ENCODE peak calls at places on chromosomes 12 and 14, in five cellular contexts. T is endodermal cell, B is tibial nerve, Z is tibial artery, V is fibroblast of lung. H is an unnamed sample.

GRCh38 chr12:129049917-129050316 is 196.6 kb downstream of the GLT1D1 start:
- DNase-seq in Z (no peak), T (peak; percentile 88), V (peak; percentile 3), B (no peak), H (no peak)

GRCh38 chr12:102232446-102232845 is 34.8 kb upstream of the PMCH start:
- DNase-seq in Z (no peak), B (peak; percentile 8), V (peak; percentile 20), T (no peak), H (peak; percentile 13)

GRCh38 chr12:51920046-51920445 is 12.7 kb downstream of the ACVRL1 start:
- DNase-seq in B (no peak), Z (peak; percentile 34), T (peak; percentile 29), V (no peak), H (no peak)

GRCh38 chr12:54378791-54379400 is 5.6 kb downstream of the ZNF385A start:
- DNase-seq in Z (no peak), V (no peak), T (peak; percentile 94), B (no peak), H (no peak)

GRCh38 chr12:127294651-127295205 is 972.2 kb upstream of the TMEM132C start:
- DNase-seq in B (no peak), T (peak; percentile 39), Z (no peak), V (no peak), H (no peak)

GRCh38 chr12:125533434-125534029 is 468.3 kb downstream of the AACS start:
- DNase-seq in V (peak; percentile 19), T (peak; percentile 96), B (peak; percentile 15), Z (no peak), H (no peak)

GRCh38 chr12:117885211-117885610 is 83.6 kb downstream of the KSR2 start:
- DNase-seq in V (no peak), Z (no peak), B (no peak), T (no peak), H (no peak)

GRCh38 chr12:6788972-6789905 is at the start of gene CD4:
- DNase-seq in B (no peak), Z (peak; percentile 78), V (no peak), T (peak; percentile 74), H (no peak)

GRCh38 chr12:102430661-102431060 is 49.7 kb downstream of the IGF1 start:
- DNase-seq in T (no peak), Z (no peak), V (peak; percentile 25), B (no peak), H (no peak)

GRCh38 chr14:75249251-75249957 is 29.2 kb upstream of the FOS start:
- DNase-seq in B (no peak), V (peak; percentile 37), T (no peak), Z (peak; percentile 50), H (peak; percentile 34)

GRCh38 chr12:121916719-121917118 is 1.7 kb upstream of the CFAP251 start:
- DNase-seq in Z (no peak), B (no peak), T (peak; percentile 89), V (peak; percentile 20), H (no peak)

GRCh38 chr12:116261525-116262100 is 15.9 kb downstream of the MED13L start:
- DNase-seq in V (no peak), B (no peak), T (no peak), Z (no peak), H (no peak)

GRCh38 chr12:116259800-116260589 is 17.5 kb downstream of the MED13L start:
- DNase-seq in B (no peak), Z (no peak), T (no peak), V (no peak), H (no peak)

GRCh38 chr12:116257213-116257612 is 20.3 kb downstream of the MED13L start:
- DNase-seq in B (no peak), V (no peak), T (no peak), Z (no peak), H (no peak)

GRCh38 chr12:116262741-116263140 is 14.8 kb downstream of the MED13L start:
- DNase-seq in T (no peak), B (no peak), V (no peak), Z (no peak), H (no peak)

GRCh38 chr12:116257826-116258225 is 19.7 kb downstream of the MED13L start:
- DNase-seq in V (no peak), Z (no peak), T (no peak), B (no peak), H (no peak)
- H3K27ac ChIP-seq in V (no peak overlapping the region), Z (peak overlapping the region; percentile 38), T (no peak overlapping the region), B (no peak overlapping the region), H (no peak overlapping the region)

DNA sequence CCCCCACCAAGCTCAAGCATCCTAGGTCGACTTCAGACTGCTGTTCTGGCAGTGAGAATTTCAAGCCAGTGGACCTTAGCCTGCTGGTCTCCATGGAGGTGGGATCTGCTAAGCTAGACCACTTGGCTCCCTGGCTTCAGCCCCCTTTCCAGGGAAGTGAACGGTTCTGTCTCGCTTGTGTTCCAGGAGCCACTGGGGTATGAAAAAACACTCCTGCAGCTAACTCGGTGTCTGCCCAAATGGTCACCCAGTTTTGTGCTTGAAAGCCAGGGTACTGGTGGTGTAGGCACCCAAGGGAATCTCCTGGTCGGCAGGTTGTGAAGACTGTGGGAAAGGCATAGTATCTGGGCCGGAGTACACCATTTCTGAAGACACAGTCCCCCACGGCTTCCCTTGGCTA is 44.6 kb upstream of the FKBP4 start:
- DNase-seq in B (no peak), Z (no peak), V (no peak), T (no peak), H (no peak)
- H3K4me3 ChIP-seq in B (no peak overlapping the region), Z (no peak overlapping the region), V (no peak overlapping the region), T (no peak overlapping the region), H (no peak overlapping the region)

GRCh38 chr12:95678684-95679083 is 111.9 kb downstream of the NTN4 start:
- DNase-seq in B (no peak), Z (no peak), V (no peak), T (no peak), H (no peak)

GRCh38 chr12:95683418-95683817 is 107.1 kb downstream of the NTN4 start:
- DNase-seq in T (no peak), V (no peak), Z (no peak), B (no peak), H (no peak)

DNA sequence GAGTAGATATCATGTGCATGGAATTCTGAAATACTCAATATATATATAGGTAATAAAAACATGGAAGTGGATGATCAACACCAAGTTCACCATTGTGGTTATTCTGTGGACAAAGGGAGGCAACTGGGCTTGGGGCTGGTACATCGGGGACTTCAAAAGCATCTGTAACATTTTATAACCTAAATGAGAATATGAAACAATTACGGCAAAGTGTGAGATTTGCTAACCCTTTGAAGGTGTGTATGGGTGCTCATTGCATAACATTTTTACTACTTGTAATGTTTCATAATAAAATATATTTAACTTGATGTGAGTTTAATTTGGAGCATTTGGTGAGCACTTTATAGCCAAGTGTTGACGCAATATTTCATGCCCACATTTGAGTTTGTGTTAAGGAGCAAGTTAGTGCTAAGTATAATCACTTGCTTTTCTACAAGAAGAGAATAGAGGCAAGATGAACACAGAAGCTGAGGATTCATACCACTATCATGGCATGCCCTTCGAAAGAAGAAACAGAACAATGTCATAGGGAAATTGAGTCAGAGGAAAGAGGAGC is 109.3 kb downstream of the NTN4 start:
- DNase-seq in Z (no peak), T (no peak), B (no peak), V (no peak), H (no peak)
- TF ChIP-seq CTCF in Z (no peak), T (no peak), B (no peak), V (no peak), H (no peak)

DNA sequence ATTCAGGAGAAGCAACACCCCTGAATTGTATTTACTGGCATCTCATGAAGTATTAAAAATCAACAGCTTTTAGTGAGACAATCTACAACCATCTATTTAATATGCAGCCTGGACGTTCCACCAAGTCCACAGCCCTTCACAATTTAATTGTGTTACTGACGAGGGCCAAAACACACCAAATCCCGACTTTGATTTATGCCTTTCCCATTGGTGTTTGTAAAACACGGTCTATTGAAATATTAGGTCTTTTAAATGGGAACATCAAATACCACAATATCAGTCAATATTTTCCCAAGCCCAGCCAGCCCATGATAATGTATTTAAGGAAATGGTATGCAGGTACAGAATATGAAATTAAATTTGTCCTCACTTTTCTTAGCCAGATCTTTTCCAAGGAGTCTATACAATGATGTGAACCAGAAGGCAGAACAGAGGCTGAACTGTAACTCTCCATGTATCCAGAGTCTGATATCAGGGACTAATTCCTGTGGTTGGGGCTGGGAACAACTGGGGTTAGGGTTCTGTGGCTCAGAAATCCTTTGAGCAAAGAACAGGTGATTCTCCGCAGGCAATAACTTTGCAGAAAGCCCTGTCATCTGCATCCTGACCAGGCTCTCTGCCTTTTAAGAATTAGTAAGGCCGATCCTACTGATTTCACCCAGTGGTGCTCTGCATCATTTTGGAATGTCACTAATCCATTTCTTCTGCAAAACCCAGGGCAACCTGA is 179.3 kb upstream of the GZMB start:
- DNase-seq in T (no peak), Z (no peak), B (no peak), V (no peak), H (no peak)
- H3K27ac ChIP-seq in T (no peak overlapping the region), Z (no peak overlapping the region), B (no peak overlapping the region), V (no peak overlapping the region), H (no peak overlapping the region)

GRCh38 chr12:104290320-104290719 is 13.2 kb upstream of the EID3 start:
- DNase-seq in Z (no peak), T (no peak), B (no peak), V (no peak), H (no peak)
- H3K4me3 ChIP-seq in Z (peak overlapping the region; percentile 80), T (no peak overlapping the region), B (no peak overlapping the region), V (peak overlapping the region; percentile 85), H (no peak overlapping the region)

GRCh38 chr12:82688619-82689018 is 1.9 kb downstream of the TMTC2 start:
- DNase-seq in B (no peak), T (no peak), V (no peak), Z (no peak), H (no peak)

GRCh38 chr12:82687020-82687951 is 580 bp downstream of the TMTC2 start:
- DNase-seq in Z (no peak), V (peak; percentile 36), B (no peak), T (peak; percentile 92), H (peak; percentile 34)

GRCh38 chr12:82685721-82686222 is 934 bp upstream of the TMTC2 start:
- DNase-seq in Z (peak; percentile 95), B (peak; percentile 95), V (peak; percentile 89), T (peak; percentile 99), H (peak; percentile 84)

GRCh38 chr12:82686223-82687019 is at the start of gene TMTC2:
- DNase-seq in T (peak; percentile 99), V (peak; percentile 86), B (peak; percentile 90), Z (peak; percentile 93), H (peak; percentile 75)

DNA sequence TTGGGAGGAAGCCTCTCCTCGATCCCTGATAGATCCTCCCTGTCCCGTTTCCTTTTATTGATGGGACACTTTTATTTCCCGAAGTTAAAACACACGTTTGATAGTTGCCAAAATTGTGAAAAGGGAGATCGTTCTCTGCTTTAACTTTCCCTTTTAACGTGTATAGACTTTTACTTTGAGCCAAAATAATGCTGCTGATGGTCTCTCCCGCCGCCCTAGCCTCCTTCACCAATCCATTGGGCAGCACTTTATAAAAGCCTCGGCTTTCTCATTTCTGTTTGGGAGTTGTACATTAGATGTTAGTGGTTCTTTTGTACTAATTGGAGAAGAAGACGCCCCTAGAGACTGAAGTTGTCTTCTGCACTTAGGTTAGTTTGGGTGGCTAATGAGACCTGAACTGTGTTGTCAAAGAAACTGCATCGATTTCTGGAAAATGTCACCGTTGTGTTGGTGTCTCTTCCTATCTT is 1.4 kb downstream of the TMTC2 start:
- DNase-seq in T (no peak), Z (no peak), B (no peak), V (peak; percentile 23), H (peak; percentile 8)
- TF ChIP-seq CTCF in T (peak; percentile 58), Z (no peak), B (no peak), V (peak; percentile 32), H (peak; percentile 16)